ENCODE peak calls at places on chromosomes 3 and 15, in six cellular contexts. One of them, this sample, is unnamed. For H3K4me1, the result is how much of the 10 kb centered on the place peaks cover.

GRCh38 chr15:42921049-42921731 is 612 bp upstream of the TTBK2 start:
- DNase-seq in OCI-LY7: peak
- DNase-seq in IMR-90: peak
- DNase-seq in HCT116: no peak
- DNase-seq in Peyer's patch: peak
- DNase-seq in cardiac muscle cell: peak
- DNase-seq in this sample: peak

GRCh38 chr3:13282528-13282985 is 137.6 kb downstream of the NUP210 start:
- DNase-seq in cardiac muscle cell: no peak
- DNase-seq in OCI-LY7: no peak
- DNase-seq in HCT116: no peak
- DNase-seq in Peyer's patch: no peak
- DNase-seq in IMR-90: no peak
- DNase-seq in this sample: no peak

GRCh38 chr3:19967208-19967607 is 20.3 kb downstream of the RAB5A start:
- DNase-seq in Peyer's patch: no peak
- DNase-seq in HCT116: no peak
- DNase-seq in cardiac muscle cell: no peak
- DNase-seq in IMR-90: no peak
- DNase-seq in OCI-LY7: no peak
- DNase-seq in this sample: no peak

GRCh38 chr3:141941093-141941492 is 64.7 kb downstream of the ATP1B3 start:
- DNase-seq in HCT116: peak
- DNase-seq in OCI-LY7: no peak
- DNase-seq in cardiac muscle cell: no peak
- DNase-seq in Peyer's patch: no peak
- DNase-seq in IMR-90: no peak
- DNase-seq in this sample: no peak

GRCh38 chr3:66497982-66498671 is 2.7 kb downstream of the LRIG1 start:
- DNase-seq in HCT116: no peak
- DNase-seq in cardiac muscle cell: no peak
- DNase-seq in OCI-LY7: no peak
- DNase-seq in IMR-90: no peak
- DNase-seq in Peyer's patch: no peak
- DNase-seq in this sample: no peak

GRCh38 chr15:38129531-38130199 is 123.0 kb upstream of the SPRED1 start:
- DNase-seq in HCT116: no peak
- DNase-seq in Peyer's patch: peak
- DNase-seq in IMR-90: peak
- DNase-seq in cardiac muscle cell: peak
- DNase-seq in OCI-LY7: peak
- DNase-seq in this sample: peak

GRCh38 chr15:100890059-100890720 is 10.6 kb downstream of the ALDH1A3 start:
- DNase-seq in IMR-90: no peak
- DNase-seq in cardiac muscle cell: no peak
- DNase-seq in Peyer's patch: no peak
- DNase-seq in HCT116: no peak
- DNase-seq in OCI-LY7: no peak
- DNase-seq in this sample: no peak

GRCh38 chr3:161148832-161149475 is 43.8 kb upstream of the B3GALNT1 start:
- DNase-seq in IMR-90: no peak
- DNase-seq in HCT116: no peak
- DNase-seq in OCI-LY7: no peak
- DNase-seq in Peyer's patch: no peak
- DNase-seq in cardiac muscle cell: peak
- DNase-seq in this sample: no peak

GRCh38 chr3:184868477-184868876 is 56.5 kb downstream of the VPS8 start:
- DNase-seq in HCT116: no peak
- DNase-seq in cardiac muscle cell: peak
- DNase-seq in IMR-90: no peak
- DNase-seq in Peyer's patch: no peak
- DNase-seq in OCI-LY7: no peak
- DNase-seq in this sample: no peak

DNA sequence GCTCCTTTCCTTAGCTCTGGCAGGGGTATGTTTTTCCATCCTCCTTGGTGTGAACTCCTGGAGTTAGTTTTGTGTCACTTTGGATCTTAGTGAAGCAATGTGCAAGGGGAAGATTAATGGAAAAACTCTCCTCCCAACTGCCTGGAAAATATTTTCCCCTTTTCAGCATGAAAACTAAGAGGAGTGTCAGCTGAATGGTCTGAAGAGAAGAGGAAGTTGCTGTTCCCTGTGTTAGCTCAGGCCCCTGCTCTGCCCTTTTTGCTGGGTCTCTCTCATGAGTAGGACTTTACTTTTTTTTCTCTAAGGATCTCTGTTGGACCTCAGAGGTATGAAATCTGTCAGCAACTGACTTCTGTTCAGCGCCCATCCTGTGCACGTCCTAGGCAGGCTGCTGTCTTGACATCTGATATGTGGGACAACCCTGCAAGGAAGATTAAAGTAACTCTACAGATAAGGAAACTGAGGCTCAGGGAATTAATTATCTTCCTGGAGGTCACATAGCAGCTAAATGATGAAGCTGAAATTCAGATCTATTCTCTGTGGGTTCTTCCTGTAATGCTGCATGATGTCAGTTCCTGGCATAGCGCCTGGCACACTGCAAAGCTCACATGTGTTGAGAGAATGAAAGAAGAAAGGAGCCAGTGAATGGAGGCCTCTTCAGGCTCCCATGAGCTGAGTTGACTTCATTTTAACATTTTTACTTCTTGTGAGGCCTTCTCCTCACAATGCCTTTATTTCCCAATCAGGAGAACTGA is 109.6 kb upstream of the GALNT15 start:
- DNase-seq in OCI-LY7: no peak
- DNase-seq in cardiac muscle cell: peak
- DNase-seq in Peyer's patch: peak
- DNase-seq in HCT116: no peak
- DNase-seq in IMR-90: peak
- DNase-seq in this sample: no peak
- H3K4me1 ChIP-seq in OCI-LY7: under half
- H3K4me1 ChIP-seq in cardiac muscle cell: under half
- H3K4me1 ChIP-seq in Peyer's patch: under half
- H3K4me1 ChIP-seq in HCT116: under half
- H3K4me1 ChIP-seq in IMR-90: under half
- H3K4me1 ChIP-seq in this sample: under half

GRCh38 chr3:160010578-160010977 is 21.9 kb downstream of the IL12A start:
- DNase-seq in HCT116: no peak
- DNase-seq in IMR-90: no peak
- DNase-seq in OCI-LY7: no peak
- DNase-seq in cardiac muscle cell: no peak
- DNase-seq in Peyer's patch: no peak
- DNase-seq in this sample: no peak
- H3K4me3 ChIP-seq in HCT116: no peak
- H3K4me3 ChIP-seq in IMR-90: no peak
- H3K4me3 ChIP-seq in OCI-LY7: no peak
- H3K4me3 ChIP-seq in cardiac muscle cell: no peak
- H3K4me3 ChIP-seq in Peyer's patch: no peak
- H3K4me3 ChIP-seq in this sample: no peak

GRCh38 chr3:127140501-127141460 is 52.1 kb upstream of the PRR23E start:
- DNase-seq in OCI-LY7: no peak
- DNase-seq in Peyer's patch: no peak
- DNase-seq in cardiac muscle cell: no peak
- DNase-seq in HCT116: no peak
- DNase-seq in IMR-90: no peak
- DNase-seq in this sample: no peak
- TF ChIP-seq CTCF in OCI-LY7: no peak
- TF ChIP-seq CTCF in Peyer's patch: no peak
- TF ChIP-seq CTCF in cardiac muscle cell: no peak
- TF ChIP-seq CTCF in HCT116: no peak
- TF ChIP-seq CTCF in IMR-90: no peak
- TF ChIP-seq CTCF in this sample: no peak

GRCh38 chr3:99927651-99928390 is 110.2 kb downstream of the CMSS1 start:
- DNase-seq in OCI-LY7: no peak
- DNase-seq in Peyer's patch: no peak
- DNase-seq in HCT116: no peak
- DNase-seq in cardiac muscle cell: no peak
- DNase-seq in IMR-90: no peak
- DNase-seq in this sample: no peak
- H3K4me1 ChIP-seq in OCI-LY7: under half
- H3K4me1 ChIP-seq in Peyer's patch: under half
- H3K4me1 ChIP-seq in HCT116: under half
- H3K4me1 ChIP-seq in cardiac muscle cell: under half
- H3K4me1 ChIP-seq in IMR-90: under half
- H3K4me1 ChIP-seq in this sample: under half

GRCh38 chr3:169340055-169340454 is 323.5 kb downstream of the MECOM start:
- DNase-seq in IMR-90: no peak
- DNase-seq in OCI-LY7: no peak
- DNase-seq in cardiac muscle cell: no peak
- DNase-seq in HCT116: no peak
- DNase-seq in Peyer's patch: no peak
- DNase-seq in this sample: no peak
- H3K4me3 ChIP-seq in IMR-90: no peak
- H3K4me3 ChIP-seq in OCI-LY7: no peak
- H3K4me3 ChIP-seq in cardiac muscle cell: no peak
- H3K4me3 ChIP-seq in HCT116: no peak
- H3K4me3 ChIP-seq in Peyer's patch: no peak
- H3K4me3 ChIP-seq in this sample: no peak

GRCh38 chr3:151394611-151395010 is 10.1 kb upstream of the P2RY12 start:
- DNase-seq in IMR-90: no peak
- DNase-seq in HCT116: no peak
- DNase-seq in OCI-LY7: no peak
- DNase-seq in Peyer's patch: no peak
- DNase-seq in cardiac muscle cell: no peak
- DNase-seq in this sample: no peak
- TF ChIP-seq CTCF in IMR-90: no peak
- TF ChIP-seq CTCF in HCT116: no peak
- TF ChIP-seq CTCF in OCI-LY7: no peak
- TF ChIP-seq CTCF in Peyer's patch: no peak
- TF ChIP-seq CTCF in cardiac muscle cell: no peak
- TF ChIP-seq CTCF in this sample: no peak

DNA sequence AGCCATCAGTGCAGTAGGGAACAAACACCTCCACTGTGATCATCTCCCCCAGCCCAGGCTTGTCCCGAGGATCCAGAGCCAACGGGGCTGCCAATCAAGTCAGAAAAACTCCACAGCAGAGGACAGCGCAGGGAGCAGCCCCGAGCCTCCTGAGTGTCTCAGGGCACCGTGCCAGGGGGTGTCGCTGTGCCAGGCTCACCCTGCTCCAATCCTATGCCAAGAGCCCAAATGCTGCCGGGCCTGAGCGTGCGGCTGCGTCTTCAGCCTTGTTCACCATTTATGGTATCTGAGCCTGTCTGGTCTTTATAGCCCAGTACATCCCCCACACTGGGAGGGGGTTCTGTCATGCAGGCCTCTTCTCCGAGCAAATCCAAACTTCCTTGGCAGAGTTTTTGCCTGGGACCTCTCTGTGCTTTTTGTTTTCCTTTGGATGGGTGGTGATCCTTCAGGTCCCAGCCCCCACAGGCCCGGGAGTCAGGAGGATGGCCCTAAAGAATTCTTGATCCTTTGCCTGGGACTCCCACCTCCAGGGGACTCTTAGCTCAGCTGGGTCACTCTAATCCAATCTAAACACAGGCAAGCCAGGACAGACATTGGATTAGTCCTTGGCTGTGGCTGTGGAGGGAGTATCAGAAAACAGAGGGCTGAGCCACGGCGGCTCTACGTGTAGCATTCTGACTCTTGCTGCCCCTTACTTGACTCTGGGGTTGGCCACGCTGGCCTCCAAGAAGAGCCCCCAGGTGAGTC is 135.1 kb upstream of the HACD2 start:
- DNase-seq in HCT116: no peak
- DNase-seq in cardiac muscle cell: no peak
- DNase-seq in IMR-90: no peak
- DNase-seq in Peyer's patch: no peak
- DNase-seq in OCI-LY7: no peak
- DNase-seq in this sample: peak
- H3K4me1 ChIP-seq in HCT116: under half
- H3K4me1 ChIP-seq in cardiac muscle cell: under half
- H3K4me1 ChIP-seq in IMR-90: under half
- H3K4me1 ChIP-seq in Peyer's patch: under half
- H3K4me1 ChIP-seq in OCI-LY7: under half
- H3K4me1 ChIP-seq in this sample: under half

This sample was measured in mucosa of descending colon.